ENCODE peak calls at places on chromosomes 4 and X, in five cellular contexts. One of them, this sample, is unnamed.

GRCh38 chr4:1723131-1723801 is 1.9 kb downstream of the TACC3 start:
- DNase-seq in transverse colon: no peak
- DNase-seq in AG04449: no peak
- DNase-seq in A549: no peak
- DNase-seq in SJSA1: no peak
- DNase-seq in this sample: no peak

GRCh38 chrX:53684415-53685192 is 1.9 kb downstream of the HUWE1 start:
- DNase-seq in transverse colon: no peak
- DNase-seq in AG04449: no peak
- DNase-seq in A549: peak
- DNase-seq in SJSA1: no peak
- DNase-seq in this sample: peak

GRCh38 chr4:2753444-2753843 is 2.7 kb downstream of the TNIP2 start:
- DNase-seq in transverse colon: no peak
- DNase-seq in AG04449: no peak
- DNase-seq in A549: no peak
- DNase-seq in SJSA1: no peak
- DNase-seq in this sample: no peak

GRCh38 chr4:150033937-150034336 is 44.3 kb upstream of the DCLK2 start:
- DNase-seq in transverse colon: peak
- DNase-seq in AG04449: no peak
- DNase-seq in A549: no peak
- DNase-seq in SJSA1: no peak
- DNase-seq in this sample: no peak

GRCh38 chrX:79408623-79409322 is 41.6 kb upstream of the ITM2A start:
- DNase-seq in transverse colon: no peak
- DNase-seq in AG04449: no peak
- DNase-seq in A549: no peak
- DNase-seq in SJSA1: no peak
- DNase-seq in this sample: no peak

GRCh38 chr4:181966084-181966483 is 277.1 kb upstream of the TENM3 start:
- DNase-seq in transverse colon: no peak
- DNase-seq in AG04449: no peak
- DNase-seq in A549: no peak
- DNase-seq in SJSA1: no peak
- DNase-seq in this sample: no peak

GRCh38 chrX:85627363-85627762 is 247.9 kb upstream of the POF1B start:
- DNase-seq in transverse colon: no peak
- DNase-seq in AG04449: no peak
- DNase-seq in A549: no peak
- DNase-seq in SJSA1: no peak
- DNase-seq in this sample: peak

GRCh38 chrX:39518451-39519212 is 579.1 kb downstream of the BCOR start:
- DNase-seq in transverse colon: no peak
- DNase-seq in AG04449: no peak
- DNase-seq in A549: no peak
- DNase-seq in SJSA1: no peak
- DNase-seq in this sample: no peak

GRCh38 chrX:111759676-111760075 is 78.7 kb downstream of the ALG13 start:
- DNase-seq in transverse colon: no peak
- DNase-seq in AG04449: no peak
- DNase-seq in A549: no peak
- DNase-seq in SJSA1: no peak
- DNase-seq in this sample: no peak

GRCh38 chr4:169410839-169411770 is 140.3 kb upstream of the SH3RF1 start:
- DNase-seq in transverse colon: peak
- DNase-seq in AG04449: peak
- DNase-seq in A549: no peak
- DNase-seq in SJSA1: peak
- DNase-seq in this sample: peak

GRCh38 chr4:108060164-108060563 is 70.5 kb downstream of the HADH start:
- DNase-seq in transverse colon: no peak
- DNase-seq in AG04449: no peak
- DNase-seq in A549: peak
- DNase-seq in SJSA1: peak
- DNase-seq in this sample: peak

GRCh38 chr4:99636422-99636821 is 21.2 kb downstream of the C4orf54 start:
- DNase-seq in transverse colon: no peak
- DNase-seq in AG04449: no peak
- DNase-seq in A549: no peak
- DNase-seq in SJSA1: no peak
- DNase-seq in this sample: no peak

GRCh38 chr4:3775576-3775975 is 9.4 kb downstream of the ADRA2C start:
- DNase-seq in transverse colon: no peak
- DNase-seq in AG04449: no peak
- DNase-seq in A549: no peak
- DNase-seq in SJSA1: no peak
- DNase-seq in this sample: no peak

GRCh38 chr4:6925357-6925836 is 15.8 kb downstream of the TBC1D14 start:
- DNase-seq in transverse colon: no peak
- DNase-seq in AG04449: no peak
- DNase-seq in A549: no peak
- DNase-seq in SJSA1: no peak
- DNase-seq in this sample: no peak

GRCh38 chr4:128871948-128872347 is 62.4 kb downstream of the JADE1 start:
- DNase-seq in transverse colon: no peak
- DNase-seq in AG04449: peak
- DNase-seq in A549: peak
- DNase-seq in SJSA1: peak
- DNase-seq in this sample: no peak

GRCh38 chrX:152601848-152602616 is 35.7 kb upstream of the GABRQ start:
- DNase-seq in transverse colon: no peak
- DNase-seq in AG04449: no peak
- DNase-seq in A549: no peak
- DNase-seq in SJSA1: peak
- DNase-seq in this sample: peak

GRCh38 chr4:39641451-39641850 is 2.8 kb upstream of the SMIM14 start:
- DNase-seq in transverse colon: no peak
- DNase-seq in AG04449: no peak
- DNase-seq in A549: no peak
- DNase-seq in SJSA1: no peak
- DNase-seq in this sample: no peak

GRCh38 chr4:109979932-109980717 is 67.4 kb downstream of the EGF start:
- DNase-seq in transverse colon: no peak
- DNase-seq in AG04449: peak
- DNase-seq in A549: no peak
- DNase-seq in SJSA1: peak
- DNase-seq in this sample: no peak

GRCh38 chr4:169335331-169335730 is 64.6 kb upstream of the SH3RF1 start:
- DNase-seq in transverse colon: no peak
- DNase-seq in AG04449: peak
- DNase-seq in A549: no peak
- DNase-seq in SJSA1: no peak
- DNase-seq in this sample: no peak

GRCh38 chrX:45807572-45808425 is 607.1 kb upstream of the DIPK2B start:
- DNase-seq in transverse colon: no peak
- DNase-seq in AG04449: peak
- DNase-seq in A549: no peak
- DNase-seq in SJSA1: peak
- DNase-seq in this sample: peak

GRCh38 chr4:83010111-83010521 is 507 bp downstream of the LIN54 start:
- DNase-seq in transverse colon: no peak
- DNase-seq in AG04449: no peak
- DNase-seq in A549: no peak
- DNase-seq in SJSA1: peak
- DNase-seq in this sample: peak

GRCh38 chrX:44474410-44474809 is 68.2 kb downstream of the FUNDC1 start:
- DNase-seq in transverse colon: no peak
- DNase-seq in AG04449: no peak
- DNase-seq in A549: no peak
- DNase-seq in SJSA1: no peak
- DNase-seq in this sample: no peak

GRCh38 chr4:173415092-173415491 is 16.2 kb upstream of the SCRG1 start:
- DNase-seq in transverse colon: no peak
- DNase-seq in AG04449: no peak
- DNase-seq in A549: no peak
- DNase-seq in SJSA1: no peak
- DNase-seq in this sample: no peak

GRCh38 chr4:85886665-85887064 is 411.7 kb downstream of the ARHGAP24 start:
- DNase-seq in transverse colon: no peak
- DNase-seq in AG04449: no peak
- DNase-seq in A549: no peak
- DNase-seq in SJSA1: no peak
- DNase-seq in this sample: no peak

GRCh38 chrX:108001218-108001814 is 19.1 kb upstream of the TEX13B start:
- DNase-seq in transverse colon: no peak
- DNase-seq in AG04449: no peak
- DNase-seq in A549: peak
- DNase-seq in SJSA1: peak
- DNase-seq in this sample: peak
- H3K4me3 ChIP-seq in transverse colon: no peak
- H3K4me3 ChIP-seq in AG04449: no peak
- H3K4me3 ChIP-seq in A549: no peak
- H3K4me3 ChIP-seq in SJSA1: no peak
- H3K4me3 ChIP-seq in this sample: no peak

DNA sequence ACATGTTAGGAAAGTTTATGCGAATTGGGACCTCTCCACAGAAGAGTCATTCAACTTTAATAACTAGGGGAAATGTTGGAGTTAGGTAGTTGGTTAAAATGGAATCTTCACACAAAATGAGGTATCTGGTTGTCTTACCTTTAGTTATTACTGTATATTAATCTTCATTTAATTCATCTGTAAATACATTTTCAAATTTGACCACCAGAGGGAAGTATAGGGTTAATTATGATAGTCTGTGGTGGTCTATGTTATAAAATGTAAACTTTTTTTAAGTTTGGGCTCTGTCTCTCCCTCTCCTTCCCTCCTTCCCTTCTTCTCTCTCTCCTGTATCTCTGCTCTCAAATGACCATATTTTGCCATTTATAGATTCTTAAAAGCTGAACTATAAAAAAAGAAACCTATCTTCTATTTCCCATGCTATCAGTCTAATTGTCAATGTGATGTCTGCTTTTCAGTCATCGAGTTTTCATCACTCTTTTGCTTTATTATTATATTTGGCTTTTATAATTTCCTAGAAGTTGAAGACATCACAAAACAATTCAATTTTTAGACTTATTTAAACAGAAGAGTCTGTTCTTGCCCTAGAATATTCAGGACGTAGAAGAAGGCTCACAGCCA is 49.8 kb downstream of the TMEM144 start:
- DNase-seq in transverse colon: no peak
- DNase-seq in AG04449: no peak
- DNase-seq in A549: no peak
- DNase-seq in SJSA1: peak
- DNase-seq in this sample: peak
- H3K4me3 ChIP-seq in transverse colon: no peak
- H3K4me3 ChIP-seq in AG04449: no peak
- H3K4me3 ChIP-seq in A549: no peak
- H3K4me3 ChIP-seq in SJSA1: no peak
- H3K4me3 ChIP-seq in this sample: no peak

GRCh38 chrX:102514536-102514935 is 2.0 kb downstream of the TMSB15A start:
- DNase-seq in transverse colon: no peak
- DNase-seq in AG04449: no peak
- DNase-seq in A549: no peak
- DNase-seq in SJSA1: no peak
- DNase-seq in this sample: no peak

GRCh38 chrX:102517331-102517730 is 792 bp upstream of the TMSB15A start:
- DNase-seq in transverse colon: no peak
- DNase-seq in AG04449: no peak
- DNase-seq in A549: no peak
- DNase-seq in SJSA1: no peak
- DNase-seq in this sample: peak

GRCh38 chrX:102516314-102516936 is at the start of gene TMSB15A:
- DNase-seq in transverse colon: peak
- DNase-seq in AG04449: no peak
- DNase-seq in A549: peak
- DNase-seq in SJSA1: peak
- DNase-seq in this sample: peak
- H3K4me3 ChIP-seq in transverse colon: peak
- H3K4me3 ChIP-seq in AG04449: peak
- H3K4me3 ChIP-seq in A549: peak
- H3K4me3 ChIP-seq in SJSA1: peak
- H3K4me3 ChIP-seq in this sample: peak

DNA sequence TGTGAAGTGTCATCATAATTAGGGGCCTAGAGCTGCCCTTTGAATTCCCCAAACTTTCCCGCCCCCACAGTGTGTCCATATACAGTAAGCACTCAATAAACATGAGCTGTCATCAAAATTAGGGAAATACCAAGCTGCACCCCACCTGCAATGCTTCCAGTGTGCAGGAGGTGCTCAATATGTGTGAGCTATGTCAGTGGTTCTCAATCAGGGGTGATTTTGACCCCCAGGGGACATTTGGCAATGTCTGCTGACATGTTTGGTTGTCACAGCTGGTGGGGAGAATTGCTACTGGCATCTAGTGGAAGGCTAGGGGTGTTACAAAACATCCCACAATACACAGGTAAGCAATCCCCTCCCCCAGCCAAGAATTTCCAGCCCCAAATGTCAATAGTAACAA is 750 bp downstream of the CFP start:
- DNase-seq in transverse colon: no peak
- DNase-seq in AG04449: no peak
- DNase-seq in A549: no peak
- DNase-seq in SJSA1: no peak
- DNase-seq in this sample: peak
- H3K4me3 ChIP-seq in transverse colon: no peak
- H3K4me3 ChIP-seq in AG04449: no peak
- H3K4me3 ChIP-seq in A549: no peak
- H3K4me3 ChIP-seq in SJSA1: no peak
- H3K4me3 ChIP-seq in this sample: no peak

This sample was measured in GM23338.